ENCODE peak calls at places on chromosomes 12 and 14, in seven cellular contexts. E is progenitor cell of endocrine pancreas; Q is stimulated activated CD4-positive, alpha-beta T cell treated with anti-CD3 and anti-CD28 coated beads, TNF-alpha, amount 100 ng/mL, for 1 hour; Y is caudate nucleus; T is NCI-H2081; G is CMK; B is activated T-cell treated with anti-CD3 and anti-CD28 coated beads for 1 hour. J is an unnamed sample.

GRCh38 chr12:74337951-74338350 is 199.7 kb upstream of the ATXN7L3B start:
- DNase-seq in E (no peak), Q (no peak), Y (no peak), T (no peak), G (no peak), B (no peak), J (no peak)

GRCh38 chr12:91926810-91927209 is 218.8 kb downstream of the BTG1 start:
- DNase-seq in E (no peak), Q (no peak), Y (no peak), T (peak), G (no peak), B (no peak), J (no peak)

GRCh38 chr12:18250313-18250916 is 10.9 kb upstream of the PIK3C2G start:
- DNase-seq in E (no peak), Q (no peak), Y (no peak), T (peak), G (no peak), B (no peak), J (no peak)

GRCh38 chr14:51353901-51354300 is 113.9 kb downstream of the TMX1 start:
- DNase-seq in E (no peak), Q (no peak), Y (no peak), T (no peak), G (no peak), B (no peak), J (no peak)

GRCh38 chr14:37988472-37988871 is 219.2 kb upstream of the SSTR1 start:
- DNase-seq in E (no peak), Q (no peak), Y (no peak), T (no peak), G (no peak), B (no peak), J (no peak)

GRCh38 chr14:104864267-104865068 is 600 bp upstream of the CEP170B start:
- DNase-seq in E (peak), Q (no peak), Y (no peak), T (peak), G (no peak), B (no peak), J (no peak)

GRCh38 chr12:49912846-49913245 is 9.1 kb upstream of the FAIM2 start:
- DNase-seq in E (no peak), Q (no peak), Y (no peak), T (no peak), G (no peak), B (no peak), J (no peak)

GRCh38 chr14:45181329-45181728 is 45.6 kb downstream of the FANCM start:
- DNase-seq in E (no peak), Q (no peak), Y (no peak), T (no peak), G (no peak), B (no peak), J (no peak)

GRCh38 chr14:23183479-23183878 is at the start of gene SLC7A8:
- DNase-seq in E (peak), Q (no peak), Y (peak), T (no peak), G (no peak), B (peak), J (no peak)

GRCh38 chr12:55001198-55001827 is 16.8 kb upstream of the TESPA1 start:
- DNase-seq in E (no peak), Q (no peak), Y (no peak), T (no peak), G (no peak), B (no peak), J (no peak)

GRCh38 chr12:43728117-43728516 is 30.5 kb downstream of the PUS7L start:
- DNase-seq in E (no peak), Q (no peak), Y (no peak), T (peak), G (no peak), B (no peak), J (no peak)

GRCh38 chr14:99757331-99758070 is 35.7 kb upstream of the EML1 start:
- DNase-seq in E (no peak), Q (no peak), Y (no peak), T (no peak), G (no peak), B (no peak), J (no peak)

GRCh38 chr14:105199093-105199492 is 18.0 kb upstream of the NUDT14 start:
- DNase-seq in E (no peak), Q (no peak), Y (no peak), T (no peak), G (no peak), B (no peak), J (no peak)